ENCODE peak calls at places on chromosomes 6 and 20, in ten cellular contexts. One of them, this sample, is unnamed.

GRCh38 chr6:150925655-150925928 is 60.1 kb downstream of the MTHFD1L start:
- DNase-seq in neuronal stem cell: no peak
- DNase-seq in colonic mucosa: no peak
- DNase-seq in heart left ventricle: no peak
- DNase-seq in body of pancreas: no peak
- DNase-seq in CD8-positive, alpha-beta memory T cell: no peak
- DNase-seq in lung: no peak
- DNase-seq in mucosa of descending colon: no peak
- DNase-seq in breast epithelium: no peak
- DNase-seq in IMR-90: no peak
- DNase-seq in this sample: no peak

GRCh38 chr6:132167966-132168365 is 216.8 kb upstream of the CCN2 start:
- DNase-seq in neuronal stem cell: no peak
- DNase-seq in colonic mucosa: no peak
- DNase-seq in heart left ventricle: no peak
- DNase-seq in body of pancreas: no peak
- DNase-seq in CD8-positive, alpha-beta memory T cell: no peak
- DNase-seq in lung: no peak
- DNase-seq in mucosa of descending colon: no peak
- DNase-seq in breast epithelium: no peak
- DNase-seq in IMR-90: no peak
- DNase-seq in this sample: no peak

GRCh38 chr6:74964871-74965441 is 240.9 kb downstream of the COL12A1 start:
- DNase-seq in neuronal stem cell: no peak
- DNase-seq in colonic mucosa: no peak
- DNase-seq in heart left ventricle: no peak
- DNase-seq in body of pancreas: no peak
- DNase-seq in CD8-positive, alpha-beta memory T cell: no peak
- DNase-seq in lung: no peak
- DNase-seq in mucosa of descending colon: no peak
- DNase-seq in breast epithelium: no peak
- DNase-seq in IMR-90: peak; percentile 57
- DNase-seq in this sample: no peak

GRCh38 chr6:152399409-152399808 is 237.8 kb downstream of the SYNE1 start:
- DNase-seq in neuronal stem cell: no peak
- DNase-seq in colonic mucosa: no peak
- DNase-seq in heart left ventricle: no peak
- DNase-seq in body of pancreas: no peak
- DNase-seq in CD8-positive, alpha-beta memory T cell: no peak
- DNase-seq in lung: peak; percentile 65
- DNase-seq in mucosa of descending colon: no peak
- DNase-seq in breast epithelium: no peak
- DNase-seq in IMR-90: peak; percentile 25
- DNase-seq in this sample: no peak

GRCh38 chr6:52566853-52567279 is 10.0 kb downstream of the TRAM2 start:
- DNase-seq in neuronal stem cell: no peak
- DNase-seq in colonic mucosa: no peak
- DNase-seq in heart left ventricle: no peak
- DNase-seq in body of pancreas: no peak
- DNase-seq in CD8-positive, alpha-beta memory T cell: no peak
- DNase-seq in lung: no peak
- DNase-seq in mucosa of descending colon: no peak
- DNase-seq in breast epithelium: no peak
- DNase-seq in IMR-90: peak; percentile 99
- DNase-seq in this sample: no peak

GRCh38 chr6:154849475-154849874 is 116.3 kb downstream of the SCAF8 start:
- DNase-seq in neuronal stem cell: no peak
- DNase-seq in colonic mucosa: no peak
- DNase-seq in heart left ventricle: no peak
- DNase-seq in body of pancreas: no peak
- DNase-seq in CD8-positive, alpha-beta memory T cell: no peak
- DNase-seq in lung: no peak
- DNase-seq in mucosa of descending colon: no peak
- DNase-seq in breast epithelium: no peak
- DNase-seq in IMR-90: no peak
- DNase-seq in this sample: no peak

GRCh38 chr20:56460459-56460858 is 8.0 kb upstream of the RTF2 start:
- DNase-seq in neuronal stem cell: no peak
- DNase-seq in colonic mucosa: no peak
- DNase-seq in heart left ventricle: no peak
- DNase-seq in body of pancreas: no peak
- DNase-seq in CD8-positive, alpha-beta memory T cell: peak; percentile 84
- DNase-seq in lung: no peak
- DNase-seq in mucosa of descending colon: no peak
- DNase-seq in breast epithelium: no peak
- DNase-seq in IMR-90: no peak
- DNase-seq in this sample: no peak

GRCh38 chr20:13200767-13201500 is 20.1 kb upstream of the ISM1 start:
- DNase-seq in neuronal stem cell: peak; percentile 70
- DNase-seq in colonic mucosa: no peak
- DNase-seq in heart left ventricle: no peak
- DNase-seq in body of pancreas: no peak
- DNase-seq in CD8-positive, alpha-beta memory T cell: no peak
- DNase-seq in lung: no peak
- DNase-seq in mucosa of descending colon: no peak
- DNase-seq in breast epithelium: no peak
- DNase-seq in IMR-90: no peak
- DNase-seq in this sample: no peak

GRCh38 chr6:149896491-149896890 is 1.4 kb downstream of the RAET1E start:
- DNase-seq in neuronal stem cell: no peak
- DNase-seq in colonic mucosa: no peak
- DNase-seq in heart left ventricle: no peak
- DNase-seq in body of pancreas: no peak
- DNase-seq in CD8-positive, alpha-beta memory T cell: no peak
- DNase-seq in lung: no peak
- DNase-seq in mucosa of descending colon: no peak
- DNase-seq in breast epithelium: no peak
- DNase-seq in IMR-90: peak; percentile 52
- DNase-seq in this sample: no peak

GRCh38 chr20:2156666-2157624 is 55.3 kb downstream of the STK35 start:
- DNase-seq in neuronal stem cell: no peak
- DNase-seq in colonic mucosa: no peak
- DNase-seq in heart left ventricle: no peak
- DNase-seq in body of pancreas: no peak
- DNase-seq in CD8-positive, alpha-beta memory T cell: no peak
- DNase-seq in lung: no peak
- DNase-seq in mucosa of descending colon: no peak
- DNase-seq in breast epithelium: no peak
- DNase-seq in IMR-90: no peak
- DNase-seq in this sample: no peak

GRCh38 chr20:6017880-6018279 is 36.0 kb downstream of the LRRN4 start:
- DNase-seq in neuronal stem cell: no peak
- DNase-seq in colonic mucosa: no peak
- DNase-seq in heart left ventricle: no peak
- DNase-seq in body of pancreas: no peak
- DNase-seq in CD8-positive, alpha-beta memory T cell: no peak
- DNase-seq in lung: no peak
- DNase-seq in mucosa of descending colon: no peak
- DNase-seq in breast epithelium: no peak
- DNase-seq in IMR-90: no peak
- DNase-seq in this sample: no peak

GRCh38 chr20:6014017-6014416 is 39.8 kb downstream of the LRRN4 start:
- DNase-seq in neuronal stem cell: no peak
- DNase-seq in colonic mucosa: no peak
- DNase-seq in heart left ventricle: no peak
- DNase-seq in body of pancreas: no peak
- DNase-seq in CD8-positive, alpha-beta memory T cell: no peak
- DNase-seq in lung: no peak
- DNase-seq in mucosa of descending colon: no peak
- DNase-seq in breast epithelium: no peak
- DNase-seq in IMR-90: no peak
- DNase-seq in this sample: no peak

GRCh38 chr20:6012166-6012565 is 41.7 kb downstream of the LRRN4 start:
- DNase-seq in neuronal stem cell: no peak
- DNase-seq in colonic mucosa: no peak
- DNase-seq in heart left ventricle: no peak
- DNase-seq in body of pancreas: no peak
- DNase-seq in CD8-positive, alpha-beta memory T cell: no peak
- DNase-seq in lung: no peak
- DNase-seq in mucosa of descending colon: no peak
- DNase-seq in breast epithelium: no peak
- DNase-seq in IMR-90: no peak
- DNase-seq in this sample: no peak

GRCh38 chr20:6014957-6015356 is 38.9 kb downstream of the LRRN4 start:
- DNase-seq in neuronal stem cell: no peak
- DNase-seq in colonic mucosa: no peak
- DNase-seq in heart left ventricle: no peak
- DNase-seq in body of pancreas: no peak
- DNase-seq in CD8-positive, alpha-beta memory T cell: no peak
- DNase-seq in lung: no peak
- DNase-seq in mucosa of descending colon: no peak
- DNase-seq in breast epithelium: no peak
- DNase-seq in IMR-90: no peak
- DNase-seq in this sample: no peak

GRCh38 chr20:6017467-6017866 is 36.4 kb downstream of the LRRN4 start:
- DNase-seq in neuronal stem cell: no peak
- DNase-seq in colonic mucosa: no peak
- DNase-seq in heart left ventricle: no peak
- DNase-seq in body of pancreas: no peak
- DNase-seq in CD8-positive, alpha-beta memory T cell: no peak
- DNase-seq in lung: no peak
- DNase-seq in mucosa of descending colon: no peak
- DNase-seq in breast epithelium: no peak
- DNase-seq in IMR-90: no peak
- DNase-seq in this sample: no peak
- H3K36me3 ChIP-seq in neuronal stem cell: peaks cover 88% of the 10 kb centered on the region
- H3K36me3 ChIP-seq in colonic mucosa: no peaks in the 10 kb centered on the region
- H3K36me3 ChIP-seq in heart left ventricle: peaks cover 60% of the 10 kb centered on the region
- H3K36me3 ChIP-seq in body of pancreas: peaks cover 5% of the 10 kb centered on the region
- H3K36me3 ChIP-seq in CD8-positive, alpha-beta memory T cell: peaks cover 4% of the 10 kb centered on the region
- H3K36me3 ChIP-seq in lung: peaks cover 16% of the 10 kb centered on the region
- H3K36me3 ChIP-seq in mucosa of descending colon: no peaks in the 10 kb centered on the region
- H3K36me3 ChIP-seq in breast epithelium: peaks cover 5% of the 10 kb centered on the region
- H3K36me3 ChIP-seq in IMR-90: peaks cover 19% of the 10 kb centered on the region
- H3K36me3 ChIP-seq in this sample: peaks cover 7% of the 10 kb centered on the region

GRCh38 chr6:156336096-156336495 is 441.1 kb upstream of the ARID1B start:
- DNase-seq in neuronal stem cell: peak; percentile 12
- DNase-seq in colonic mucosa: no peak
- DNase-seq in heart left ventricle: no peak
- DNase-seq in body of pancreas: peak; percentile 23
- DNase-seq in CD8-positive, alpha-beta memory T cell: no peak
- DNase-seq in lung: no peak
- DNase-seq in mucosa of descending colon: no peak
- DNase-seq in breast epithelium: no peak
- DNase-seq in IMR-90: no peak
- DNase-seq in this sample: no peak

GRCh38 chr6:156334961-156335360 is 442.2 kb upstream of the ARID1B start:
- DNase-seq in neuronal stem cell: no peak
- DNase-seq in colonic mucosa: no peak
- DNase-seq in heart left ventricle: no peak
- DNase-seq in body of pancreas: no peak
- DNase-seq in CD8-positive, alpha-beta memory T cell: no peak
- DNase-seq in lung: no peak
- DNase-seq in mucosa of descending colon: no peak
- DNase-seq in breast epithelium: no peak
- DNase-seq in IMR-90: no peak
- DNase-seq in this sample: no peak
- H3K36me3 ChIP-seq in neuronal stem cell: no peaks in the 10 kb centered on the region
- H3K36me3 ChIP-seq in colonic mucosa: no peaks in the 10 kb centered on the region
- H3K36me3 ChIP-seq in heart left ventricle: no peaks in the 10 kb centered on the region
- H3K36me3 ChIP-seq in body of pancreas: no peaks in the 10 kb centered on the region
- H3K36me3 ChIP-seq in CD8-positive, alpha-beta memory T cell: no peaks in the 10 kb centered on the region
- H3K36me3 ChIP-seq in lung: no peaks in the 10 kb centered on the region
- H3K36me3 ChIP-seq in mucosa of descending colon: no peaks in the 10 kb centered on the region
- H3K36me3 ChIP-seq in breast epithelium: no peaks in the 10 kb centered on the region
- H3K36me3 ChIP-seq in IMR-90: no peaks in the 10 kb centered on the region
- H3K36me3 ChIP-seq in this sample: no peaks in the 10 kb centered on the region

GRCh38 chr20:45943613-45944012 is 9.1 kb downstream of the PCIF1 start:
- DNase-seq in neuronal stem cell: no peak
- DNase-seq in colonic mucosa: no peak
- DNase-seq in heart left ventricle: no peak
- DNase-seq in body of pancreas: no peak
- DNase-seq in CD8-positive, alpha-beta memory T cell: no peak
- DNase-seq in lung: no peak
- DNase-seq in mucosa of descending colon: no peak
- DNase-seq in breast epithelium: no peak
- DNase-seq in IMR-90: no peak
- DNase-seq in this sample: no peak

GRCh38 chr20:45938727-45939438 is 4.4 kb downstream of the PCIF1 start:
- DNase-seq in neuronal stem cell: no peak
- DNase-seq in colonic mucosa: no peak
- DNase-seq in heart left ventricle: no peak
- DNase-seq in body of pancreas: no peak
- DNase-seq in CD8-positive, alpha-beta memory T cell: no peak
- DNase-seq in lung: no peak
- DNase-seq in mucosa of descending colon: no peak
- DNase-seq in breast epithelium: no peak
- DNase-seq in IMR-90: no peak
- DNase-seq in this sample: no peak

GRCh38 chr20:45937765-45938164 is 3.3 kb downstream of the PCIF1 start:
- DNase-seq in neuronal stem cell: no peak
- DNase-seq in colonic mucosa: no peak
- DNase-seq in heart left ventricle: no peak
- DNase-seq in body of pancreas: no peak
- DNase-seq in CD8-positive, alpha-beta memory T cell: peak; percentile 13
- DNase-seq in lung: no peak
- DNase-seq in mucosa of descending colon: no peak
- DNase-seq in breast epithelium: no peak
- DNase-seq in IMR-90: peak; percentile 48
- DNase-seq in this sample: no peak

GRCh38 chr20:45940053-45940452 is 5.6 kb downstream of the PCIF1 start:
- DNase-seq in neuronal stem cell: no peak
- DNase-seq in colonic mucosa: no peak
- DNase-seq in heart left ventricle: no peak
- DNase-seq in body of pancreas: no peak
- DNase-seq in CD8-positive, alpha-beta memory T cell: no peak
- DNase-seq in lung: no peak
- DNase-seq in mucosa of descending colon: no peak
- DNase-seq in breast epithelium: no peak
- DNase-seq in IMR-90: no peak
- DNase-seq in this sample: no peak

GRCh38 chr20:45940469-45940868 is 6.0 kb downstream of the PCIF1 start:
- DNase-seq in neuronal stem cell: no peak
- DNase-seq in colonic mucosa: no peak
- DNase-seq in heart left ventricle: no peak
- DNase-seq in body of pancreas: no peak
- DNase-seq in CD8-positive, alpha-beta memory T cell: no peak
- DNase-seq in lung: no peak
- DNase-seq in mucosa of descending colon: no peak
- DNase-seq in breast epithelium: no peak
- DNase-seq in IMR-90: no peak
- DNase-seq in this sample: no peak
- H3K36me3 ChIP-seq in neuronal stem cell: peaks cover 84% of the 10 kb centered on the region
- H3K36me3 ChIP-seq in colonic mucosa: peaks cover 21% of the 10 kb centered on the region
- H3K36me3 ChIP-seq in heart left ventricle: peaks cover 86% of the 10 kb centered on the region
- H3K36me3 ChIP-seq in body of pancreas: peaks cover 44% of the 10 kb centered on the region
- H3K36me3 ChIP-seq in CD8-positive, alpha-beta memory T cell: peaks cover 70% of the 10 kb centered on the region
- H3K36me3 ChIP-seq in lung: peaks cover 30% of the 10 kb centered on the region
- H3K36me3 ChIP-seq in mucosa of descending colon: peaks cover 18% of the 10 kb centered on the region
- H3K36me3 ChIP-seq in breast epithelium: peaks cover 18% of the 10 kb centered on the region
- H3K36me3 ChIP-seq in IMR-90: peaks cover 61% of the 10 kb centered on the region
- H3K36me3 ChIP-seq in this sample: peaks cover 48% of the 10 kb centered on the region

DNA sequence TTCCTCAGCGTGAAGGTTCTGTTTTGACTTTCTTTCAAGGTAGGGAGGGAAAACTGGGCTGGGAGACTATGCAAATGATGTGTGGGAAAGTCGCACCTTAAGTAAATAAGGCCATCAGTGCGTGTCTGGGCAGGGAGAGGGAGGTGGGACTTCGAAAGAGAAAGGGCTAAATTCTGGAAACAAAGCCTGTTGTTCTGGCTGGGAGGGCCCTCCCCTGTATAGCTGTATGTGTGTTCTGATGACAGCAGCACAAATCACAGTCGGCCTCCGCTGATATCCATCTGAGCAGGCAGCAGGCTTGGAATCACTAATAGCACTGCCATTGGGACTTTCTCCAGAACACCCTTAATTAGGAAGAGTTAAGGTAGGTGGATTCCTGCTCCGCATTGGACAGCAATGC is 19.2 kb downstream of the JAG1 start:
- DNase-seq in neuronal stem cell: no peak
- DNase-seq in colonic mucosa: peak; percentile 64
- DNase-seq in heart left ventricle: no peak
- DNase-seq in body of pancreas: peak; percentile 83
- DNase-seq in CD8-positive, alpha-beta memory T cell: no peak
- DNase-seq in lung: no peak
- DNase-seq in mucosa of descending colon: peak; percentile 44
- DNase-seq in breast epithelium: no peak
- DNase-seq in IMR-90: no peak
- DNase-seq in this sample: no peak
- H3K36me3 ChIP-seq in neuronal stem cell: peaks cover 89% of the 10 kb centered on the region
- H3K36me3 ChIP-seq in colonic mucosa: peaks cover 10% of the 10 kb centered on the region
- H3K36me3 ChIP-seq in heart left ventricle: peaks cover 79% of the 10 kb centered on the region
- H3K36me3 ChIP-seq in body of pancreas: peaks cover 22% of the 10 kb centered on the region
- H3K36me3 ChIP-seq in CD8-positive, alpha-beta memory T cell: no peaks in the 10 kb centered on the region
- H3K36me3 ChIP-seq in lung: peaks cover 4% of the 10 kb centered on the region
- H3K36me3 ChIP-seq in mucosa of descending colon: peaks cover 3% of the 10 kb centered on the region
- H3K36me3 ChIP-seq in breast epithelium: no peaks in the 10 kb centered on the region
- H3K36me3 ChIP-seq in IMR-90: peaks cover 67% of the 10 kb centered on the region
- H3K36me3 ChIP-seq in this sample: no peaks in the 10 kb centered on the region

This sample was measured in GM06990.